ENCODE peak calls at places on chromosomes 6 and 20, in four cellular contexts. One of them, this sample, is unnamed.

GRCh38 chr6:47875593-47875992 is 93.8 kb downstream of the OPN5 start:
- DNase-seq in H1: no peak
- DNase-seq in IMR-90: no peak
- DNase-seq in H9: no peak
- DNase-seq in this sample: no peak

GRCh38 chr20:59190509-59190908 is 26.9 kb downstream of the ZNF831 start:
- DNase-seq in H1: no peak
- DNase-seq in IMR-90: no peak
- DNase-seq in H9: no peak
- DNase-seq in this sample: no peak

GRCh38 chr6:43862925-43863324 is 92.9 kb downstream of the VEGFA start:
- DNase-seq in H1: no peak
- DNase-seq in IMR-90: no peak
- DNase-seq in H9: no peak
- DNase-seq in this sample: no peak

GRCh38 chr6:129475477-129476247 is 234.3 kb downstream of the ARHGAP18 start:
- DNase-seq in H1: no peak
- DNase-seq in IMR-90: peak
- DNase-seq in H9: peak
- DNase-seq in this sample: peak

GRCh38 chr20:5821627-5822215 is 71.5 kb downstream of the SHLD1 start:
- DNase-seq in H1: no peak
- DNase-seq in IMR-90: peak
- DNase-seq in H9: no peak
- DNase-seq in this sample: no peak

GRCh38 chr6:4776967-4777925 is 1.0 kb downstream of the CDYL start:
- DNase-seq in H1: no peak
- DNase-seq in IMR-90: peak
- DNase-seq in H9: no peak
- DNase-seq in this sample: peak

GRCh38 chr20:43409041-43409913 is 48.4 kb upstream of the SRSF6 start:
- DNase-seq in H1: peak
- DNase-seq in IMR-90: peak
- DNase-seq in H9: peak
- DNase-seq in this sample: peak

GRCh38 chr6:77456531-77457248 is 6.6 kb downstream of the HTR1B start:
- DNase-seq in H1: no peak
- DNase-seq in IMR-90: peak
- DNase-seq in H9: peak
- DNase-seq in this sample: peak

GRCh38 chr6:22363966-22364296 is 67.1 kb upstream of the PRL start:
- DNase-seq in H1: no peak
- DNase-seq in IMR-90: no peak
- DNase-seq in H9: no peak
- DNase-seq in this sample: no peak

GRCh38 chr6:131755597-131755996 is 44.8 kb upstream of the CTAGE9 start:
- DNase-seq in H1: no peak
- DNase-seq in IMR-90: peak
- DNase-seq in H9: no peak
- DNase-seq in this sample: no peak

GRCh38 chr6:20403766-20404640 is 2.3 kb downstream of the E2F3 start:
- DNase-seq in H1: peak
- DNase-seq in IMR-90: peak
- DNase-seq in H9: peak
- DNase-seq in this sample: peak

GRCh38 chr20:19934792-19935491 is 82.2 kb upstream of the NAA20 start:
- DNase-seq in H1: no peak
- DNase-seq in IMR-90: no peak
- DNase-seq in H9: no peak
- DNase-seq in this sample: no peak

GRCh38 chr6:14799928-14800327 is 445.9 kb upstream of the JARID2 start:
- DNase-seq in H1: no peak
- DNase-seq in IMR-90: peak
- DNase-seq in H9: peak
- DNase-seq in this sample: peak

GRCh38 chr6:46490425-46491200 is 636 bp downstream of the RCAN2 start:
- DNase-seq in H1: peak
- DNase-seq in IMR-90: no peak
- DNase-seq in H9: peak
- DNase-seq in this sample: peak

GRCh38 chr6:4316867-4317400 is 181.6 kb upstream of the ECI2 start:
- DNase-seq in H1: no peak
- DNase-seq in IMR-90: peak
- DNase-seq in H9: no peak
- DNase-seq in this sample: peak

GRCh38 chr6:122825180-122825579 is 36.1 kb downstream of the SMPDL3A start:
- DNase-seq in H1: no peak
- DNase-seq in IMR-90: no peak
- DNase-seq in H9: no peak
- DNase-seq in this sample: peak

GRCh38 chr6:44641344-44641743 is 253.8 kb downstream of the CDC5L start:
- DNase-seq in H1: no peak
- DNase-seq in IMR-90: no peak
- DNase-seq in H9: no peak
- DNase-seq in this sample: no peak

GRCh38 chr6:13572240-13572639 is 2.2 kb upstream of the SIRT5 start:
- DNase-seq in H1: no peak
- DNase-seq in IMR-90: no peak
- DNase-seq in H9: no peak
- DNase-seq in this sample: no peak

GRCh38 chr6:142088858-142089216 is 43.9 kb upstream of the GJE1 start:
- DNase-seq in H1: peak
- DNase-seq in IMR-90: peak
- DNase-seq in H9: peak
- DNase-seq in this sample: peak

GRCh38 chr20:10603378-10603777 is 70.4 kb downstream of the JAG1 start:
- DNase-seq in H1: no peak
- DNase-seq in IMR-90: no peak
- DNase-seq in H9: no peak
- DNase-seq in this sample: no peak
- H4K5ac ChIP-seq in H1: no peak
- H4K5ac ChIP-seq in IMR-90: peak
- H4K5ac ChIP-seq in H9: no peak
- H4K5ac ChIP-seq in this sample: no peak

GRCh38 chr20:38825901-38826625 is 20.6 kb downstream of the PPP1R16B start:
- DNase-seq in H1: no peak
- DNase-seq in IMR-90: peak
- DNase-seq in H9: no peak
- DNase-seq in this sample: peak

GRCh38 chr20:38827770-38828281 is 22.3 kb downstream of the PPP1R16B start:
- DNase-seq in H1: no peak
- DNase-seq in IMR-90: no peak
- DNase-seq in H9: no peak
- DNase-seq in this sample: no peak

GRCh38 chr20:38828514-38829295 is 23.2 kb downstream of the PPP1R16B start:
- DNase-seq in H1: no peak
- DNase-seq in IMR-90: no peak
- DNase-seq in H9: no peak
- DNase-seq in this sample: no peak

GRCh38 chr20:38829296-38829875 is 23.9 kb downstream of the PPP1R16B start:
- DNase-seq in H1: no peak
- DNase-seq in IMR-90: no peak
- DNase-seq in H9: no peak
- DNase-seq in this sample: no peak

DNA sequence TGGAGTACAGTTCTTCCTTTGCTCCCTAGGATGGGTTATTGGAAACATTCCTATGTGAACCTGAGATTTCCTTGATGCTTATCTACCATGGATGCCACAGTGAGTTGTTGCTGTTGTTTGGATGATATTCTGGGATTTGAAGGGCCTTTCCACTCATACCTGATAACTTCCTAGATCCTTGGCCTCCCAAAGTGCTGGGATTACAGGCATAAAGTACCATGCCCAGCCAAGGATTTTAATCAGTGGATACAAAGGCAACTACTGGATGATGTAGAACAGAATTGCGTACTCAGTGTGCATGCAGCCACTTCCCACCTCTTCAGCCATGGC is 20.0 kb downstream of the PPP1R16B start:
- DNase-seq in H1: no peak
- DNase-seq in IMR-90: no peak
- DNase-seq in H9: no peak
- DNase-seq in this sample: no peak
- H3K27ac ChIP-seq in H1: no peak
- H3K27ac ChIP-seq in IMR-90: no peak
- H3K27ac ChIP-seq in H9: no peak
- H3K27ac ChIP-seq in this sample: no peak

DNA sequence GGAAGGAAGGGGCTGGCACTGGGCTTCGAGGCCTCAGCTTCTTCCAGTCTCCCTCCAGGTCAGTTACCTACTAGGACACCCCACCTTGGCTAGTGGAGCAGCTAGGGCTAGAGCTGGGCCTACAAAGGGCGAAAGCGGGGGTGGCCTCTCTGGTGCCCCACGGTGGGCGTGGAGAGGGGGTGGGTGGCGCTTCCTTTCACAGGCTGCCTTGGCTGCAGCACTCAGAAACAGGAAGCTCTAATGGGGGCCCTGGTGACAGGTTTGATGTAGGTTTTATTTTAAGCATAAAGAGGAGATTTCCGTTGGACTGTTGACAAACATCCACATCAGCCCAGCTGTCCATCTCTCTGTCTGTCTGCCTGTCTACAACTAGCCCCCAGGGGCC is 13.4 kb downstream of the FAM110A start:
- DNase-seq in H1: no peak
- DNase-seq in IMR-90: no peak
- DNase-seq in H9: no peak
- DNase-seq in this sample: no peak
- H4K5ac ChIP-seq in H1: no peak
- H4K5ac ChIP-seq in IMR-90: no peak
- H4K5ac ChIP-seq in H9: no peak
- H4K5ac ChIP-seq in this sample: no peak

GRCh38 chr6:34226731-34227586 is 9.7 kb upstream of the HMGA1 start:
- DNase-seq in H1: peak
- DNase-seq in IMR-90: no peak
- DNase-seq in H9: peak
- DNase-seq in this sample: peak

GRCh38 chr6:34231566-34232336 is 4.9 kb upstream of the HMGA1 start:
- DNase-seq in H1: no peak
- DNase-seq in IMR-90: no peak
- DNase-seq in H9: no peak
- DNase-seq in this sample: no peak

GRCh38 chr6:34230653-34231351 is 5.9 kb upstream of the HMGA1 start:
- DNase-seq in H1: no peak
- DNase-seq in IMR-90: no peak
- DNase-seq in H9: no peak
- DNase-seq in this sample: peak

GRCh38 chr6:34227656-34228421 is 8.8 kb upstream of the HMGA1 start:
- DNase-seq in H1: no peak
- DNase-seq in IMR-90: no peak
- DNase-seq in H9: peak
- DNase-seq in this sample: no peak

DNA sequence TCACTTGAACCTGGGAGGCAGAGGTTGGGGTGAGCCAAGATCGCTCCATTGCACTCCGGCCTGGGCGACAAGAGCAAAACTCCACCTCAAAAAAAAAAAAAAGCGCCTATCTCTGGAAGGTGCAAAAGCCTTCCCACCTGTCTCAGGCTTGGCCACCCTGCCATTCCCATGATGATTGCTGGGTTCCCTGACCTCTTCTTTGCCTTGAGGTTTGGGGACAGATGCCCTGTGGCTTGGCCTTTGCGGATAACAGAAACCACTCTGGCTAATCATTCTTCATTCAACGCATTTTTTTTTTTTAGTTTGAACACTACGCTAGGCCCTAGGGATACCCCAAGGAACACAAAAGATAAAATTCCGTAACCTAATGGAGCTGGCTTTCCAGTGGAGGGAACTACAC is 6.8 kb upstream of the HMGA1 start:
- DNase-seq in H1: no peak
- DNase-seq in IMR-90: no peak
- DNase-seq in H9: no peak
- DNase-seq in this sample: no peak
- H3K27ac ChIP-seq in H1: no peak
- H3K27ac ChIP-seq in IMR-90: no peak
- H3K27ac ChIP-seq in H9: no peak
- H3K27ac ChIP-seq in this sample: no peak

GRCh38 chr20:41392871-41393704 is 26.5 kb upstream of the EMILIN3 start:
- DNase-seq in H1: no peak
- DNase-seq in IMR-90: no peak
- DNase-seq in H9: no peak
- DNase-seq in this sample: no peak
- H4K5ac ChIP-seq in H1: no peak
- H4K5ac ChIP-seq in IMR-90: no peak
- H4K5ac ChIP-seq in H9: no peak
- H4K5ac ChIP-seq in this sample: no peak

DNA sequence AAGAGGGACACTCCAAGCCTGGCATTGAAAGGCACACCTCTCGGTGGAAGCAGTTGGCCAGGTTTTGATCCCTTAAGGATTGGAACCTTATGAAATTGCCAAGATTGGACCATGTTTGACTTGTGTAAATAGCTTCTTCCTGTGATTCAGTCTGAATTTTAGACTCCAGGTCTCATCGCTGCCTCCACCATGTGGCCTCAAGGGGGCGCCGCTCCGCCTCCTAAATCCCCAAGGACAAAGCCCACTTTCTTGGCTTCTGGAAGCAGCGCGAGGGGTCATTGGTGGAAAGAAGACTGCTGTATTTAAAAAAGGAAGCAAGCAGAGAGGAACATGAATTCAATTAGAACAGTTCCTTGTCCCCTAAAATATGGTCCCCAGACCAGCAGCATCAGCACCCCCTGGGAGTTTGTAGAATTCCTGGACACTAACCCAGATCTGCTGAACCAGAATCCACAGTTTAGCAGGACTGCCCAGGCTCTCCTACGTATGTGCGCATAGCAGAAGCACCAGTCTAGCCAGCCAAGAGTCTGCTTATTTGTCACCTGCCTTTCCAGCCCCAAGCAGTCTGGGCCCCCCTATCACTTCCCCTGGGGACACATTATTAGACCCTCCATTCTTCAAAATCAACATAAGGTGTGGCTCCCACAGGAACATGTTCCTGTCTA is 108.5 kb downstream of the LY86 start:
- DNase-seq in H1: peak
- DNase-seq in IMR-90: peak
- DNase-seq in H9: peak
- DNase-seq in this sample: peak
- H3K27ac ChIP-seq in H1: no peak
- H3K27ac ChIP-seq in IMR-90: no peak
- H3K27ac ChIP-seq in H9: no peak
- H3K27ac ChIP-seq in this sample: no peak

GRCh38 chr20:10741060-10741459 is 67.3 kb upstream of the JAG1 start:
- DNase-seq in H1: no peak
- DNase-seq in IMR-90: no peak
- DNase-seq in H9: no peak
- DNase-seq in this sample: no peak

GRCh38 chr20:10739134-10739533 is 65.3 kb upstream of the JAG1 start:
- DNase-seq in H1: no peak
- DNase-seq in IMR-90: no peak
- DNase-seq in H9: no peak
- DNase-seq in this sample: no peak

GRCh38 chr20:10735195-10735949 is 61.6 kb upstream of the JAG1 start:
- DNase-seq in H1: no peak
- DNase-seq in IMR-90: peak
- DNase-seq in H9: no peak
- DNase-seq in this sample: no peak

DNA sequence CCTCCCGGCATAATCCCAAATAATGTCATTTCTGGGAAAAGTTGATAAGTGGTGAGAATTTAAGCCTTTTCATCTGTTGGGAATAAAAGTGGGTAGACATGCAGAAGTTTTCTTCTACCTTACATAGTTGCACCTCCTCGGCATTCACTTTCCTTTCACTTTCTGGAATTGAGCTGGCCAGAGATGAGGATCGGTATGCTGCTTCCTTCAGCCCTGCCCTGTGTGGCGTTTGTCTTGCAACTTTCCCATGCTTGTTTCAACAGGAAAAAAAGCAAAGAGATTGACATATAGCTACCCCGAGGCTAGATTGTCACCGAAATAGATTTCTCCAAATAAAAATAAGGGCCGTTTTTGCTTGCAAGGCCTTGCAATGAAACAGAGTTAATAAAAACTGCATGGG is 65.8 kb upstream of the JAG1 start:
- DNase-seq in H1: no peak
- DNase-seq in IMR-90: no peak
- DNase-seq in H9: no peak
- DNase-seq in this sample: no peak
- H4K5ac ChIP-seq in H1: no peak
- H4K5ac ChIP-seq in IMR-90: no peak
- H4K5ac ChIP-seq in H9: no peak
- H4K5ac ChIP-seq in this sample: no peak

This sample was measured in mesendoderm.